ENCODE peak calls at places on chromosomes 5 and 9, in four cellular contexts. One of them, this sample, is unnamed.
A peak's percentile ranks its signal among the peaks of the same experiment; 100 is the strongest.

GRCh38 chr5:167158588-167158987 is 1132.9 kb upstream of the WWC1 start:
- DNase-seq in LoVo: no peak
- DNase-seq in islet precursor cell: no peak
- DNase-seq in endothelial cell: no peak
- DNase-seq in this sample: no peak

GRCh38 chr5:60703944-60704343 is 4.0 kb upstream of the DEPDC1B start:
- DNase-seq in LoVo: no peak
- DNase-seq in islet precursor cell: no peak
- DNase-seq in endothelial cell: no peak
- DNase-seq in this sample: no peak

GRCh38 chr9:72903103-72903502 is 49.8 kb downstream of the ALDH1A1 start:
- DNase-seq in LoVo: no peak
- DNase-seq in islet precursor cell: no peak
- DNase-seq in endothelial cell: no peak
- DNase-seq in this sample: no peak

GRCh38 chr5:57532513-57533497 is 50.2 kb upstream of the ACTBL2 start:
- DNase-seq in LoVo: no peak
- DNase-seq in islet precursor cell: peak; percentile 61
- DNase-seq in endothelial cell: no peak
- DNase-seq in this sample: no peak

GRCh38 chr5:144189800-144190429 is 19.2 kb downstream of the KCTD16 start:
- DNase-seq in LoVo: peak; percentile 46
- DNase-seq in islet precursor cell: no peak
- DNase-seq in endothelial cell: no peak
- DNase-seq in this sample: peak; percentile 19

GRCh38 chr5:16390825-16391224 is 74.8 kb downstream of the ZNF622 start:
- DNase-seq in LoVo: no peak
- DNase-seq in islet precursor cell: no peak
- DNase-seq in endothelial cell: no peak
- DNase-seq in this sample: no peak

GRCh38 chr5:180823346-180823745 is 20.7 kb upstream of the MGAT1 start:
- DNase-seq in LoVo: no peak
- DNase-seq in islet precursor cell: no peak
- DNase-seq in endothelial cell: no peak
- DNase-seq in this sample: no peak

GRCh38 chr9:135321580-135321979 is 158.0 kb upstream of the PPP1R26 start:
- DNase-seq in LoVo: no peak
- DNase-seq in islet precursor cell: peak; percentile 43
- DNase-seq in endothelial cell: no peak
- DNase-seq in this sample: no peak

GRCh38 chr9:68489636-68490035 is 51.0 kb downstream of the TMEM252 start:
- DNase-seq in LoVo: no peak
- DNase-seq in islet precursor cell: no peak
- DNase-seq in endothelial cell: no peak
- DNase-seq in this sample: no peak

GRCh38 chr9:38224941-38225340 is 155.9 kb upstream of the SHB start:
- DNase-seq in LoVo: no peak
- DNase-seq in islet precursor cell: peak; percentile 48
- DNase-seq in endothelial cell: no peak
- DNase-seq in this sample: no peak

GRCh38 chr5:173326501-173326960 is 1.7 kb downstream of the STC2 start:
- DNase-seq in LoVo: peak; percentile 24
- DNase-seq in islet precursor cell: no peak
- DNase-seq in endothelial cell: no peak
- DNase-seq in this sample: no peak

This sample was measured in left kidney.